ENCODE peak calls at places on chromosomes 1 and 21, in ten cellular contexts. One of them, this sample, is unnamed.

GRCh38 chr1:94416901-94417701 is 1.1 kb upstream of the ABCD3 start:
- DNase-seq in M059J: peak; percentile 75
- DNase-seq in stimulated activated CD4-positive, alpha-beta T cell treated with anti-CD3 and anti-CD28 coated beads, TNF-alpha, amount 100 ng/mL, for 1 hour: no peak
- DNase-seq in T-helper 17 cell: no peak
- DNase-seq in stimulated activated naive CD4-positive, alpha-beta T cell: no peak
- DNase-seq in SK-N-DZ: peak; percentile 5
- DNase-seq in NCI-H2081: no peak
- DNase-seq in left ventricle myocardium inferior: no peak
- DNase-seq in GM04504: peak; percentile 42
- DNase-seq in dermis blood vessel endothelial cell: peak; percentile 64
- DNase-seq in this sample: no peak

GRCh38 chr1:37866491-37866890 is 7.1 kb upstream of the MTF1 start:
- DNase-seq in M059J: no peak
- DNase-seq in stimulated activated CD4-positive, alpha-beta T cell treated with anti-CD3 and anti-CD28 coated beads, TNF-alpha, amount 100 ng/mL, for 1 hour: no peak
- DNase-seq in T-helper 17 cell: no peak
- DNase-seq in stimulated activated naive CD4-positive, alpha-beta T cell: no peak
- DNase-seq in SK-N-DZ: no peak
- DNase-seq in NCI-H2081: no peak
- DNase-seq in left ventricle myocardium inferior: no peak
- DNase-seq in GM04504: no peak
- DNase-seq in dermis blood vessel endothelial cell: no peak
- DNase-seq in this sample: no peak

GRCh38 chr21:42123509-42123908 is 52.4 kb downstream of the UMODL1 start:
- DNase-seq in M059J: no peak
- DNase-seq in stimulated activated CD4-positive, alpha-beta T cell treated with anti-CD3 and anti-CD28 coated beads, TNF-alpha, amount 100 ng/mL, for 1 hour: no peak
- DNase-seq in T-helper 17 cell: no peak
- DNase-seq in stimulated activated naive CD4-positive, alpha-beta T cell: no peak
- DNase-seq in SK-N-DZ: no peak
- DNase-seq in NCI-H2081: no peak
- DNase-seq in left ventricle myocardium inferior: no peak
- DNase-seq in GM04504: no peak
- DNase-seq in dermis blood vessel endothelial cell: no peak
- DNase-seq in this sample: no peak

GRCh38 chr1:43660355-43660754 is 10.4 kb downstream of the KDM4A start:
- DNase-seq in M059J: no peak
- DNase-seq in stimulated activated CD4-positive, alpha-beta T cell treated with anti-CD3 and anti-CD28 coated beads, TNF-alpha, amount 100 ng/mL, for 1 hour: no peak
- DNase-seq in T-helper 17 cell: no peak
- DNase-seq in stimulated activated naive CD4-positive, alpha-beta T cell: no peak
- DNase-seq in SK-N-DZ: no peak
- DNase-seq in NCI-H2081: no peak
- DNase-seq in left ventricle myocardium inferior: no peak
- DNase-seq in GM04504: no peak
- DNase-seq in dermis blood vessel endothelial cell: no peak
- DNase-seq in this sample: no peak

GRCh38 chr1:41444246-41444645 is 40.2 kb downstream of the EDN2 start:
- DNase-seq in M059J: no peak
- DNase-seq in stimulated activated CD4-positive, alpha-beta T cell treated with anti-CD3 and anti-CD28 coated beads, TNF-alpha, amount 100 ng/mL, for 1 hour: no peak
- DNase-seq in T-helper 17 cell: no peak
- DNase-seq in stimulated activated naive CD4-positive, alpha-beta T cell: no peak
- DNase-seq in SK-N-DZ: no peak
- DNase-seq in NCI-H2081: no peak
- DNase-seq in left ventricle myocardium inferior: no peak
- DNase-seq in GM04504: no peak
- DNase-seq in dermis blood vessel endothelial cell: no peak
- DNase-seq in this sample: no peak

GRCh38 chr1:232510367-232511110 is 119.4 kb downstream of the SIPA1L2 start:
- DNase-seq in M059J: no peak
- DNase-seq in stimulated activated CD4-positive, alpha-beta T cell treated with anti-CD3 and anti-CD28 coated beads, TNF-alpha, amount 100 ng/mL, for 1 hour: no peak
- DNase-seq in T-helper 17 cell: no peak
- DNase-seq in stimulated activated naive CD4-positive, alpha-beta T cell: no peak
- DNase-seq in SK-N-DZ: no peak
- DNase-seq in NCI-H2081: no peak
- DNase-seq in left ventricle myocardium inferior: no peak
- DNase-seq in GM04504: no peak
- DNase-seq in dermis blood vessel endothelial cell: no peak
- DNase-seq in this sample: no peak

GRCh38 chr1:38128926-38129453 is 82.4 kb upstream of the POU3F1 start:
- DNase-seq in M059J: no peak
- DNase-seq in stimulated activated CD4-positive, alpha-beta T cell treated with anti-CD3 and anti-CD28 coated beads, TNF-alpha, amount 100 ng/mL, for 1 hour: no peak
- DNase-seq in T-helper 17 cell: no peak
- DNase-seq in stimulated activated naive CD4-positive, alpha-beta T cell: no peak
- DNase-seq in SK-N-DZ: no peak
- DNase-seq in NCI-H2081: no peak
- DNase-seq in left ventricle myocardium inferior: no peak
- DNase-seq in GM04504: no peak
- DNase-seq in dermis blood vessel endothelial cell: no peak
- DNase-seq in this sample: no peak

GRCh38 chr1:56808385-56808784 is 10.8 kb downstream of the FYB2 start:
- DNase-seq in M059J: no peak
- DNase-seq in stimulated activated CD4-positive, alpha-beta T cell treated with anti-CD3 and anti-CD28 coated beads, TNF-alpha, amount 100 ng/mL, for 1 hour: no peak
- DNase-seq in T-helper 17 cell: no peak
- DNase-seq in stimulated activated naive CD4-positive, alpha-beta T cell: no peak
- DNase-seq in SK-N-DZ: no peak
- DNase-seq in NCI-H2081: no peak
- DNase-seq in left ventricle myocardium inferior: no peak
- DNase-seq in GM04504: no peak
- DNase-seq in dermis blood vessel endothelial cell: no peak
- DNase-seq in this sample: no peak

GRCh38 chr1:221863635-221864034 is 121.7 kb upstream of the DUSP10 start:
- DNase-seq in M059J: no peak
- DNase-seq in stimulated activated CD4-positive, alpha-beta T cell treated with anti-CD3 and anti-CD28 coated beads, TNF-alpha, amount 100 ng/mL, for 1 hour: no peak
- DNase-seq in T-helper 17 cell: no peak
- DNase-seq in stimulated activated naive CD4-positive, alpha-beta T cell: no peak
- DNase-seq in SK-N-DZ: no peak
- DNase-seq in NCI-H2081: no peak
- DNase-seq in left ventricle myocardium inferior: no peak
- DNase-seq in GM04504: no peak
- DNase-seq in dermis blood vessel endothelial cell: no peak
- DNase-seq in this sample: no peak

GRCh38 chr21:44433791-44434567 is 21.3 kb upstream of the LRRC3 start:
- DNase-seq in M059J: no peak
- DNase-seq in stimulated activated CD4-positive, alpha-beta T cell treated with anti-CD3 and anti-CD28 coated beads, TNF-alpha, amount 100 ng/mL, for 1 hour: no peak
- DNase-seq in T-helper 17 cell: no peak
- DNase-seq in stimulated activated naive CD4-positive, alpha-beta T cell: no peak
- DNase-seq in SK-N-DZ: no peak
- DNase-seq in NCI-H2081: no peak
- DNase-seq in left ventricle myocardium inferior: peak; percentile 8
- DNase-seq in GM04504: no peak
- DNase-seq in dermis blood vessel endothelial cell: no peak
- DNase-seq in this sample: peak; percentile 41

GRCh38 chr1:147630447-147630846 is 39.9 kb downstream of the ACP6 start:
- DNase-seq in M059J: no peak
- DNase-seq in stimulated activated CD4-positive, alpha-beta T cell treated with anti-CD3 and anti-CD28 coated beads, TNF-alpha, amount 100 ng/mL, for 1 hour: no peak
- DNase-seq in T-helper 17 cell: no peak
- DNase-seq in stimulated activated naive CD4-positive, alpha-beta T cell: no peak
- DNase-seq in SK-N-DZ: no peak
- DNase-seq in NCI-H2081: no peak
- DNase-seq in left ventricle myocardium inferior: no peak
- DNase-seq in GM04504: no peak
- DNase-seq in dermis blood vessel endothelial cell: no peak
- DNase-seq in this sample: no peak

GRCh38 chr21:37871121-37871862 is 45.0 kb downstream of the KCNJ6 start:
- DNase-seq in M059J: peak; percentile 78
- DNase-seq in stimulated activated CD4-positive, alpha-beta T cell treated with anti-CD3 and anti-CD28 coated beads, TNF-alpha, amount 100 ng/mL, for 1 hour: no peak
- DNase-seq in T-helper 17 cell: no peak
- DNase-seq in stimulated activated naive CD4-positive, alpha-beta T cell: no peak
- DNase-seq in SK-N-DZ: no peak
- DNase-seq in NCI-H2081: no peak
- DNase-seq in left ventricle myocardium inferior: no peak
- DNase-seq in GM04504: peak; percentile 63
- DNase-seq in dermis blood vessel endothelial cell: no peak
- DNase-seq in this sample: no peak

GRCh38 chr1:63593887-63594617 is 841 bp downstream of the PGM1 start:
- DNase-seq in M059J: peak; percentile 83
- DNase-seq in stimulated activated CD4-positive, alpha-beta T cell treated with anti-CD3 and anti-CD28 coated beads, TNF-alpha, amount 100 ng/mL, for 1 hour: peak; percentile 39
- DNase-seq in T-helper 17 cell: peak; percentile 55
- DNase-seq in stimulated activated naive CD4-positive, alpha-beta T cell: peak; percentile 73
- DNase-seq in SK-N-DZ: peak; percentile 54
- DNase-seq in NCI-H2081: peak; percentile 17
- DNase-seq in left ventricle myocardium inferior: peak; percentile 82
- DNase-seq in GM04504: no peak
- DNase-seq in dermis blood vessel endothelial cell: peak; percentile 51
- DNase-seq in this sample: peak; percentile 82

GRCh38 chr1:245686446-245687030 is 531.8 kb downstream of the KIF26B start:
- DNase-seq in M059J: no peak
- DNase-seq in stimulated activated CD4-positive, alpha-beta T cell treated with anti-CD3 and anti-CD28 coated beads, TNF-alpha, amount 100 ng/mL, for 1 hour: no peak
- DNase-seq in T-helper 17 cell: no peak
- DNase-seq in stimulated activated naive CD4-positive, alpha-beta T cell: no peak
- DNase-seq in SK-N-DZ: no peak
- DNase-seq in NCI-H2081: no peak
- DNase-seq in left ventricle myocardium inferior: no peak
- DNase-seq in GM04504: no peak
- DNase-seq in dermis blood vessel endothelial cell: no peak
- DNase-seq in this sample: no peak

GRCh38 chr1:214126697-214127146 is 138.9 kb downstream of the PROX1 start:
- DNase-seq in M059J: no peak
- DNase-seq in stimulated activated CD4-positive, alpha-beta T cell treated with anti-CD3 and anti-CD28 coated beads, TNF-alpha, amount 100 ng/mL, for 1 hour: no peak
- DNase-seq in T-helper 17 cell: no peak
- DNase-seq in stimulated activated naive CD4-positive, alpha-beta T cell: no peak
- DNase-seq in SK-N-DZ: no peak
- DNase-seq in NCI-H2081: no peak
- DNase-seq in left ventricle myocardium inferior: no peak
- DNase-seq in GM04504: no peak
- DNase-seq in dermis blood vessel endothelial cell: no peak
- DNase-seq in this sample: no peak

GRCh38 chr1:53715478-53715877 is 23.5 kb downstream of the GLIS1 start:
- DNase-seq in M059J: peak; percentile 12
- DNase-seq in stimulated activated CD4-positive, alpha-beta T cell treated with anti-CD3 and anti-CD28 coated beads, TNF-alpha, amount 100 ng/mL, for 1 hour: no peak
- DNase-seq in T-helper 17 cell: no peak
- DNase-seq in stimulated activated naive CD4-positive, alpha-beta T cell: no peak
- DNase-seq in SK-N-DZ: peak; percentile 18
- DNase-seq in NCI-H2081: no peak
- DNase-seq in left ventricle myocardium inferior: no peak
- DNase-seq in GM04504: no peak
- DNase-seq in dermis blood vessel endothelial cell: peak; percentile 67
- DNase-seq in this sample: no peak

GRCh38 chr1:26913389-26913753 is 404 bp downstream of the NR0B2 start:
- DNase-seq in M059J: no peak
- DNase-seq in stimulated activated CD4-positive, alpha-beta T cell treated with anti-CD3 and anti-CD28 coated beads, TNF-alpha, amount 100 ng/mL, for 1 hour: no peak
- DNase-seq in T-helper 17 cell: no peak
- DNase-seq in stimulated activated naive CD4-positive, alpha-beta T cell: no peak
- DNase-seq in SK-N-DZ: no peak
- DNase-seq in NCI-H2081: no peak
- DNase-seq in left ventricle myocardium inferior: no peak
- DNase-seq in GM04504: no peak
- DNase-seq in dermis blood vessel endothelial cell: no peak
- DNase-seq in this sample: no peak

GRCh38 chr1:26723013-26723991 is 27.5 kb downstream of the ARID1A start:
- DNase-seq in M059J: peak; percentile 97
- DNase-seq in stimulated activated CD4-positive, alpha-beta T cell treated with anti-CD3 and anti-CD28 coated beads, TNF-alpha, amount 100 ng/mL, for 1 hour: no peak
- DNase-seq in T-helper 17 cell: peak; percentile 20
- DNase-seq in stimulated activated naive CD4-positive, alpha-beta T cell: peak; percentile 20
- DNase-seq in SK-N-DZ: peak; percentile 86
- DNase-seq in NCI-H2081: peak; percentile 67
- DNase-seq in left ventricle myocardium inferior: peak; percentile 83
- DNase-seq in GM04504: peak; percentile 99
- DNase-seq in dermis blood vessel endothelial cell: peak; percentile 100
- DNase-seq in this sample: peak; percentile 84

GRCh38 chr1:203037509-203038190 is 11.4 kb downstream of the PPFIA4 start:
- DNase-seq in M059J: no peak
- DNase-seq in stimulated activated CD4-positive, alpha-beta T cell treated with anti-CD3 and anti-CD28 coated beads, TNF-alpha, amount 100 ng/mL, for 1 hour: no peak
- DNase-seq in T-helper 17 cell: no peak
- DNase-seq in stimulated activated naive CD4-positive, alpha-beta T cell: no peak
- DNase-seq in SK-N-DZ: no peak
- DNase-seq in NCI-H2081: no peak
- DNase-seq in left ventricle myocardium inferior: no peak
- DNase-seq in GM04504: no peak
- DNase-seq in dermis blood vessel endothelial cell: no peak
- DNase-seq in this sample: no peak

GRCh38 chr1:54283997-54284385 is 84.0 kb downstream of the MRPL37 start:
- DNase-seq in M059J: no peak
- DNase-seq in stimulated activated CD4-positive, alpha-beta T cell treated with anti-CD3 and anti-CD28 coated beads, TNF-alpha, amount 100 ng/mL, for 1 hour: no peak
- DNase-seq in T-helper 17 cell: no peak
- DNase-seq in stimulated activated naive CD4-positive, alpha-beta T cell: no peak
- DNase-seq in SK-N-DZ: no peak
- DNase-seq in NCI-H2081: no peak
- DNase-seq in left ventricle myocardium inferior: no peak
- DNase-seq in GM04504: no peak
- DNase-seq in dermis blood vessel endothelial cell: no peak
- DNase-seq in this sample: no peak

GRCh38 chr1:71881611-71882010 is 400.7 kb downstream of the NEGR1 start:
- DNase-seq in M059J: peak; percentile 1
- DNase-seq in stimulated activated CD4-positive, alpha-beta T cell treated with anti-CD3 and anti-CD28 coated beads, TNF-alpha, amount 100 ng/mL, for 1 hour: no peak
- DNase-seq in T-helper 17 cell: no peak
- DNase-seq in stimulated activated naive CD4-positive, alpha-beta T cell: no peak
- DNase-seq in SK-N-DZ: no peak
- DNase-seq in NCI-H2081: no peak
- DNase-seq in left ventricle myocardium inferior: no peak
- DNase-seq in GM04504: no peak
- DNase-seq in dermis blood vessel endothelial cell: no peak
- DNase-seq in this sample: no peak

GRCh38 chr1:229874609-229875008 is 192.4 kb upstream of the GALNT2 start:
- DNase-seq in M059J: peak; percentile 50
- DNase-seq in stimulated activated CD4-positive, alpha-beta T cell treated with anti-CD3 and anti-CD28 coated beads, TNF-alpha, amount 100 ng/mL, for 1 hour: no peak
- DNase-seq in T-helper 17 cell: no peak
- DNase-seq in stimulated activated naive CD4-positive, alpha-beta T cell: no peak
- DNase-seq in SK-N-DZ: no peak
- DNase-seq in NCI-H2081: no peak
- DNase-seq in left ventricle myocardium inferior: no peak
- DNase-seq in GM04504: no peak
- DNase-seq in dermis blood vessel endothelial cell: no peak
- DNase-seq in this sample: no peak

GRCh38 chr1:210132582-210132981 is 100.0 kb upstream of the SERTAD4 start:
- DNase-seq in M059J: peak; percentile 25
- DNase-seq in stimulated activated CD4-positive, alpha-beta T cell treated with anti-CD3 and anti-CD28 coated beads, TNF-alpha, amount 100 ng/mL, for 1 hour: no peak
- DNase-seq in T-helper 17 cell: no peak
- DNase-seq in stimulated activated naive CD4-positive, alpha-beta T cell: no peak
- DNase-seq in SK-N-DZ: no peak
- DNase-seq in NCI-H2081: no peak
- DNase-seq in left ventricle myocardium inferior: no peak
- DNase-seq in GM04504: peak; percentile 11
- DNase-seq in dermis blood vessel endothelial cell: peak; percentile 62
- DNase-seq in this sample: no peak

GRCh38 chr1:43968348-43968948 is 1.4 kb upstream of the DPH2 start:
- DNase-seq in M059J: peak; percentile 47
- DNase-seq in stimulated activated CD4-positive, alpha-beta T cell treated with anti-CD3 and anti-CD28 coated beads, TNF-alpha, amount 100 ng/mL, for 1 hour: no peak
- DNase-seq in T-helper 17 cell: no peak
- DNase-seq in stimulated activated naive CD4-positive, alpha-beta T cell: no peak
- DNase-seq in SK-N-DZ: no peak
- DNase-seq in NCI-H2081: no peak
- DNase-seq in left ventricle myocardium inferior: no peak
- DNase-seq in GM04504: no peak
- DNase-seq in dermis blood vessel endothelial cell: peak; percentile 61
- DNase-seq in this sample: no peak

GRCh38 chr1:111507411-111508201 is 4.2 kb upstream of the ADORA3 start:
- DNase-seq in M059J: peak; percentile 92
- DNase-seq in stimulated activated CD4-positive, alpha-beta T cell treated with anti-CD3 and anti-CD28 coated beads, TNF-alpha, amount 100 ng/mL, for 1 hour: peak; percentile 32
- DNase-seq in T-helper 17 cell: no peak
- DNase-seq in stimulated activated naive CD4-positive, alpha-beta T cell: peak; percentile 24
- DNase-seq in SK-N-DZ: peak; percentile 74
- DNase-seq in NCI-H2081: no peak
- DNase-seq in left ventricle myocardium inferior: peak; percentile 82
- DNase-seq in GM04504: peak; percentile 26
- DNase-seq in dermis blood vessel endothelial cell: peak; percentile 62
- DNase-seq in this sample: peak; percentile 86

GRCh38 chr1:90591970-90592356 is 125.1 kb downstream of the BARHL2 start:
- DNase-seq in M059J: no peak
- DNase-seq in stimulated activated CD4-positive, alpha-beta T cell treated with anti-CD3 and anti-CD28 coated beads, TNF-alpha, amount 100 ng/mL, for 1 hour: no peak
- DNase-seq in T-helper 17 cell: no peak
- DNase-seq in stimulated activated naive CD4-positive, alpha-beta T cell: no peak
- DNase-seq in SK-N-DZ: no peak
- DNase-seq in NCI-H2081: no peak
- DNase-seq in left ventricle myocardium inferior: no peak
- DNase-seq in GM04504: no peak
- DNase-seq in dermis blood vessel endothelial cell: no peak
- DNase-seq in this sample: no peak

GRCh38 chr1:169308313-169309039 is 59.1 kb downstream of the NME7 start:
- DNase-seq in M059J: no peak
- DNase-seq in stimulated activated CD4-positive, alpha-beta T cell treated with anti-CD3 and anti-CD28 coated beads, TNF-alpha, amount 100 ng/mL, for 1 hour: no peak
- DNase-seq in T-helper 17 cell: no peak
- DNase-seq in stimulated activated naive CD4-positive, alpha-beta T cell: no peak
- DNase-seq in SK-N-DZ: no peak
- DNase-seq in NCI-H2081: no peak
- DNase-seq in left ventricle myocardium inferior: no peak
- DNase-seq in GM04504: no peak
- DNase-seq in dermis blood vessel endothelial cell: no peak
- DNase-seq in this sample: no peak

GRCh38 chr21:41975391-41976272 is 21.8 kb upstream of the C2CD2 start:
- DNase-seq in M059J: no peak
- DNase-seq in stimulated activated CD4-positive, alpha-beta T cell treated with anti-CD3 and anti-CD28 coated beads, TNF-alpha, amount 100 ng/mL, for 1 hour: no peak
- DNase-seq in T-helper 17 cell: no peak
- DNase-seq in stimulated activated naive CD4-positive, alpha-beta T cell: no peak
- DNase-seq in SK-N-DZ: no peak
- DNase-seq in NCI-H2081: no peak
- DNase-seq in left ventricle myocardium inferior: no peak
- DNase-seq in GM04504: no peak
- DNase-seq in dermis blood vessel endothelial cell: peak; percentile 23
- DNase-seq in this sample: no peak

This sample was measured in psoas muscle.